ENCODE peak calls at places on chromosomes 5 and 9, in ten cellular contexts. One of them, this sample, is unnamed.

GRCh38 chr5:110884005-110884404 is 145.2 kb downstream of the SLC25A46 start:
- ATAC-seq in activated CD8-positive, alpha-beta memory T cell treated with anti-CD3 and anti-CD28 coated beads, Interleukin-2, amount 10 ng/mL, durations not matched to agents 7 days and 5 days: no peak
- ATAC-seq in heart right ventricle: no peak
- ATAC-seq in aorta: no peak
- ATAC-seq in sciatic nerve: no peak
- ATAC-seq in pancreas: no peak
- ATAC-seq in T-helper 17 cell: no peak
- ATAC-seq in left cardiac atrium: no peak
- ATAC-seq in activated CD8-positive, alpha-beta T cell treated with anti-CD3 and anti-CD28 coated beads for 36 hours: no peak
- ATAC-seq in body of pancreas: no peak
- ATAC-seq in this sample: no peak

GRCh38 chr5:66653380-66653779 is 57.2 kb downstream of the MAST4 start:
- ATAC-seq in activated CD8-positive, alpha-beta memory T cell treated with anti-CD3 and anti-CD28 coated beads, Interleukin-2, amount 10 ng/mL, durations not matched to agents 7 days and 5 days: no peak
- ATAC-seq in heart right ventricle: peak
- ATAC-seq in aorta: no peak
- ATAC-seq in sciatic nerve: no peak
- ATAC-seq in pancreas: no peak
- ATAC-seq in T-helper 17 cell: no peak
- ATAC-seq in left cardiac atrium: no peak
- ATAC-seq in activated CD8-positive, alpha-beta T cell treated with anti-CD3 and anti-CD28 coated beads for 36 hours: no peak
- ATAC-seq in body of pancreas: no peak
- ATAC-seq in this sample: no peak

GRCh38 chr9:33011857-33012256 is 10.4 kb upstream of the APTX start:
- ATAC-seq in activated CD8-positive, alpha-beta memory T cell treated with anti-CD3 and anti-CD28 coated beads, Interleukin-2, amount 10 ng/mL, durations not matched to agents 7 days and 5 days: no peak
- ATAC-seq in heart right ventricle: no peak
- ATAC-seq in aorta: no peak
- ATAC-seq in sciatic nerve: no peak
- ATAC-seq in pancreas: no peak
- ATAC-seq in T-helper 17 cell: no peak
- ATAC-seq in left cardiac atrium: no peak
- ATAC-seq in activated CD8-positive, alpha-beta T cell treated with anti-CD3 and anti-CD28 coated beads for 36 hours: no peak
- ATAC-seq in body of pancreas: no peak
- ATAC-seq in this sample: no peak

GRCh38 chr5:176899296-176899891 is at the start of gene HK3:
- ATAC-seq in activated CD8-positive, alpha-beta memory T cell treated with anti-CD3 and anti-CD28 coated beads, Interleukin-2, amount 10 ng/mL, durations not matched to agents 7 days and 5 days: peak
- ATAC-seq in heart right ventricle: peak
- ATAC-seq in aorta: no peak
- ATAC-seq in sciatic nerve: peak
- ATAC-seq in pancreas: peak
- ATAC-seq in T-helper 17 cell: peak
- ATAC-seq in left cardiac atrium: peak
- ATAC-seq in activated CD8-positive, alpha-beta T cell treated with anti-CD3 and anti-CD28 coated beads for 36 hours: no peak
- ATAC-seq in body of pancreas: no peak
- ATAC-seq in this sample: no peak

GRCh38 chr9:33443047-33443446 is 4.3 kb downstream of the AQP3 start:
- ATAC-seq in activated CD8-positive, alpha-beta memory T cell treated with anti-CD3 and anti-CD28 coated beads, Interleukin-2, amount 10 ng/mL, durations not matched to agents 7 days and 5 days: no peak
- ATAC-seq in heart right ventricle: no peak
- ATAC-seq in aorta: no peak
- ATAC-seq in sciatic nerve: no peak
- ATAC-seq in pancreas: no peak
- ATAC-seq in T-helper 17 cell: no peak
- ATAC-seq in left cardiac atrium: no peak
- ATAC-seq in activated CD8-positive, alpha-beta T cell treated with anti-CD3 and anti-CD28 coated beads for 36 hours: no peak
- ATAC-seq in body of pancreas: no peak
- ATAC-seq in this sample: no peak

GRCh38 chr9:8074645-8075044 is 275.1 kb upstream of the DMAC1 start:
- ATAC-seq in activated CD8-positive, alpha-beta memory T cell treated with anti-CD3 and anti-CD28 coated beads, Interleukin-2, amount 10 ng/mL, durations not matched to agents 7 days and 5 days: no peak
- ATAC-seq in heart right ventricle: no peak
- ATAC-seq in aorta: no peak
- ATAC-seq in sciatic nerve: no peak
- ATAC-seq in pancreas: no peak
- ATAC-seq in T-helper 17 cell: no peak
- ATAC-seq in left cardiac atrium: no peak
- ATAC-seq in activated CD8-positive, alpha-beta T cell treated with anti-CD3 and anti-CD28 coated beads for 36 hours: no peak
- ATAC-seq in body of pancreas: no peak
- ATAC-seq in this sample: no peak

GRCh38 chr5:76709762-76710161 is 6.2 kb upstream of the F2R start:
- ATAC-seq in activated CD8-positive, alpha-beta memory T cell treated with anti-CD3 and anti-CD28 coated beads, Interleukin-2, amount 10 ng/mL, durations not matched to agents 7 days and 5 days: no peak
- ATAC-seq in heart right ventricle: no peak
- ATAC-seq in aorta: no peak
- ATAC-seq in sciatic nerve: no peak
- ATAC-seq in pancreas: no peak
- ATAC-seq in T-helper 17 cell: no peak
- ATAC-seq in left cardiac atrium: no peak
- ATAC-seq in activated CD8-positive, alpha-beta T cell treated with anti-CD3 and anti-CD28 coated beads for 36 hours: no peak
- ATAC-seq in body of pancreas: no peak
- ATAC-seq in this sample: no peak

GRCh38 chr9:131228988-131229387 is 47.3 kb downstream of the FAM78A start:
- ATAC-seq in activated CD8-positive, alpha-beta memory T cell treated with anti-CD3 and anti-CD28 coated beads, Interleukin-2, amount 10 ng/mL, durations not matched to agents 7 days and 5 days: no peak
- ATAC-seq in heart right ventricle: no peak
- ATAC-seq in aorta: no peak
- ATAC-seq in sciatic nerve: no peak
- ATAC-seq in pancreas: no peak
- ATAC-seq in T-helper 17 cell: no peak
- ATAC-seq in left cardiac atrium: no peak
- ATAC-seq in activated CD8-positive, alpha-beta T cell treated with anti-CD3 and anti-CD28 coated beads for 36 hours: no peak
- ATAC-seq in body of pancreas: no peak
- ATAC-seq in this sample: no peak

GRCh38 chr9:123350590-123351310 is 5.2 kb upstream of the CRB2 start:
- ATAC-seq in activated CD8-positive, alpha-beta memory T cell treated with anti-CD3 and anti-CD28 coated beads, Interleukin-2, amount 10 ng/mL, durations not matched to agents 7 days and 5 days: no peak
- ATAC-seq in heart right ventricle: peak
- ATAC-seq in aorta: no peak
- ATAC-seq in sciatic nerve: no peak
- ATAC-seq in pancreas: no peak
- ATAC-seq in T-helper 17 cell: no peak
- ATAC-seq in left cardiac atrium: no peak
- ATAC-seq in activated CD8-positive, alpha-beta T cell treated with anti-CD3 and anti-CD28 coated beads for 36 hours: no peak
- ATAC-seq in body of pancreas: no peak
- ATAC-seq in this sample: no peak

GRCh38 chr9:20043461-20043860 is 254.6 kb upstream of the SLC24A2 start:
- ATAC-seq in activated CD8-positive, alpha-beta memory T cell treated with anti-CD3 and anti-CD28 coated beads, Interleukin-2, amount 10 ng/mL, durations not matched to agents 7 days and 5 days: peak
- ATAC-seq in heart right ventricle: no peak
- ATAC-seq in aorta: no peak
- ATAC-seq in sciatic nerve: no peak
- ATAC-seq in pancreas: no peak
- ATAC-seq in T-helper 17 cell: peak
- ATAC-seq in left cardiac atrium: no peak
- ATAC-seq in activated CD8-positive, alpha-beta T cell treated with anti-CD3 and anti-CD28 coated beads for 36 hours: no peak
- ATAC-seq in body of pancreas: no peak
- ATAC-seq in this sample: no peak

GRCh38 chr5:66958984-66959641 is 237.5 kb downstream of the CD180 start:
- ATAC-seq in activated CD8-positive, alpha-beta memory T cell treated with anti-CD3 and anti-CD28 coated beads, Interleukin-2, amount 10 ng/mL, durations not matched to agents 7 days and 5 days: no peak
- ATAC-seq in heart right ventricle: peak
- ATAC-seq in aorta: peak
- ATAC-seq in sciatic nerve: peak
- ATAC-seq in pancreas: peak
- ATAC-seq in T-helper 17 cell: no peak
- ATAC-seq in left cardiac atrium: peak
- ATAC-seq in activated CD8-positive, alpha-beta T cell treated with anti-CD3 and anti-CD28 coated beads for 36 hours: no peak
- ATAC-seq in body of pancreas: peak
- ATAC-seq in this sample: no peak